ENCODE peak calls at places on chromosome 22, in six cellular contexts. J is heart right ventricle, H is uterus, X is IMR-90, R is BE2C, A is HCT116. C is an unnamed sample. For H3K4me1, the result is how much of the 10 kb centered on the place peaks cover.

GRCh38 chr22:17872491-17872890 is 98.2 kb upstream of the BID start:
- DNase-seq in A (no peak), R (no peak), X (peak), H (no peak), J (no peak), C (no peak)

GRCh38 chr22:35357883-35358621 is 22.8 kb upstream of the HMOX1 start:
- DNase-seq in R (no peak), X (peak), A (peak), H (no peak), J (no peak), C (no peak)

GRCh38 chr22:50488006-50488677 is 1.5 kb downstream of the MIOX start:
- DNase-seq in J (no peak), R (no peak), A (no peak), H (no peak), X (no peak), C (no peak)

GRCh38 chr22:45997077-45997774 is 20.3 kb upstream of the WNT7B start:
- DNase-seq in A (no peak), R (peak), X (peak), H (peak), J (peak), C (peak)

GRCh38 chr22:20062766-20063083 is 17.3 kb upstream of the DGCR8 start:
- DNase-seq in H (no peak), A (peak), R (no peak), J (no peak), X (peak), C (no peak)

GRCh38 chr22:19875531-19876313 is 21.0 kb upstream of the GNB1L start:
- DNase-seq in H (peak), A (no peak), J (no peak), R (no peak), X (no peak), C (no peak)

GRCh38 chr22:46417268-46417580 is 81.7 kb downstream of the TRMU start:
- DNase-seq in J (no peak), X (no peak), A (no peak), H (no peak), R (no peak), C (no peak)

GRCh38 chr22:25169278-25170031 is 30.2 kb upstream of the CRYBB3 start:
- DNase-seq in H (no peak), J (no peak), A (peak), R (no peak), X (no peak), C (no peak)

GRCh38 chr22:46381142-46381541 is 45.6 kb downstream of the TRMU start:
- DNase-seq in X (peak), J (no peak), H (no peak), R (peak), A (no peak), C (no peak)

GRCh38 chr22:32476286-32476685 is 1.7 kb downstream of the FBXO7 start:
- DNase-seq in R (no peak), X (no peak), A (no peak), H (no peak), J (no peak), C (peak)

GRCh38 chr22:44351685-44352377 is 39.1 kb upstream of the SHISAL1 start:
- DNase-seq in X (peak), H (peak), A (no peak), J (no peak), R (peak), C (peak)

GRCh38 chr22:49429066-49429465 is 398.6 kb downstream of the BRD1 start:
- DNase-seq in H (no peak), X (no peak), J (no peak), A (no peak), R (no peak), C (no peak)

GRCh38 chr22:49202226-49202625 is 625.4 kb downstream of the BRD1 start:
- DNase-seq in R (no peak), H (peak), X (no peak), A (no peak), J (no peak), C (peak)

GRCh38 chr22:32695451-32695891 is 106.0 kb upstream of the TIMP3 start:
- DNase-seq in H (no peak), R (no peak), X (peak), A (peak), J (no peak), C (peak)

GRCh38 chr22:49807780-49808708 is 19.6 kb downstream of the BRD1 start:
- DNase-seq in A (no peak), H (no peak), X (no peak), J (no peak), R (no peak), C (no peak)

GRCh38 chr22:50229370-50229769 is 15.5 kb downstream of the TUBGCP6 start:
- DNase-seq in X (no peak), R (no peak), A (no peak), H (no peak), J (no peak), C (no peak)

GRCh38 chr22:30855266-30855665 is 113.3 kb downstream of the MORC2 start:
- DNase-seq in A (no peak), X (no peak), H (no peak), J (no peak), R (no peak), C (no peak)

GRCh38 chr22:35329114-35329847 is 29.6 kb downstream of the TOM1 start:
- DNase-seq in X (no peak), A (no peak), H (no peak), J (no peak), R (no peak), C (no peak)

GRCh38 chr22:44537016-44537936 is 39.2 kb upstream of the RTL6 start:
- DNase-seq in J (no peak), X (no peak), R (no peak), H (no peak), A (no peak), C (no peak)

GRCh38 chr22:49996532-49997220 is 15.9 kb downstream of the IL17REL start:
- DNase-seq in R (peak), A (no peak), H (no peak), J (no peak), X (no peak), C (no peak)

GRCh38 chr22:19896665-19897355 is 42.1 kb upstream of the GNB1L start:
- DNase-seq in H (no peak), J (no peak), R (peak), A (no peak), X (no peak), C (no peak)

GRCh38 chr22:47192106-47192650 is 429.7 kb downstream of the TBC1D22A start:
- DNase-seq in H (no peak), A (no peak), J (no peak), R (no peak), X (no peak), C (no peak)

GRCh38 chr22:17444204-17444504 is 74.9 kb downstream of the CECR2 start:
- DNase-seq in A (no peak), J (no peak), R (no peak), X (no peak), H (no peak), C (no peak)

GRCh38 chr22:49629586-49630447 is 197.9 kb downstream of the BRD1 start:
- DNase-seq in J (no peak), H (no peak), X (no peak), R (no peak), A (no peak), C (no peak)

GRCh38 chr22:26170112-26170492 is 840 bp downstream of the SEZ6L start:
- DNase-seq in H (no peak), J (no peak), R (peak), A (no peak), X (no peak), C (no peak)

GRCh38 chr22:45212992-45213751 is 27.5 kb downstream of the KIAA0930 start:
- DNase-seq in R (peak), J (peak), X (peak), H (peak), A (no peak), C (peak)

GRCh38 chr22:46051646-46052045 is 74.7 kb upstream of the WNT7B start:
- DNase-seq in R (peak), A (no peak), X (no peak), H (no peak), J (no peak), C (no peak)

GRCh38 chr22:25334091-25334490 is 114.7 kb downstream of the CRYBB2 start:
- DNase-seq in R (peak), H (no peak), X (peak), A (peak), J (peak), C (peak)

GRCh38 chr22:32475428-32476010 is 908 bp downstream of the FBXO7 start:
- DNase-seq in J (peak), H (peak), X (no peak), R (peak), A (peak), C (no peak)

GRCh38 chr22:25509391-25509791 is 55.1 kb upstream of the GRK3 start:
- DNase-seq in A (no peak), R (no peak), J (no peak), H (peak), X (peak), C (no peak)

GRCh38 chr22:25495286-25495685 is 69.2 kb upstream of the GRK3 start:
- DNase-seq in J (no peak), A (no peak), R (peak), X (peak), H (no peak), C (no peak)

GRCh38 chr22:27749597-27750225 is 51.8 kb downstream of the MN1 start:
- DNase-seq in A (no peak), R (no peak), X (peak), J (no peak), H (no peak), C (no peak)
- H3K4me3 ChIP-seq in A (no peak), R (no peak), X (no peak), J (no peak), H (no peak), C (no peak)

GRCh38 chr22:37195921-37196320 is 7.9 kb upstream of the C1QTNF6 start:
- DNase-seq in X (peak), R (peak), H (peak), J (no peak), A (no peak), C (no peak)
- H3K4me1 ChIP-seq in X (under half), R (under half), H (under half), J (under half), A (half or more), C (under half)

GRCh38 chr22:43262990-43263644 is 76.2 kb upstream of the TTLL12 start:
- DNase-seq in H (no peak), A (no peak), R (peak), X (no peak), J (no peak), C (no peak)

GRCh38 chr22:43260818-43261217 is 73.9 kb upstream of the TTLL12 start:
- DNase-seq in J (no peak), R (no peak), X (peak), H (no peak), A (no peak), C (no peak)

GRCh38 chr22:43267332-43267731 is 75.8 kb downstream of the SCUBE1 start:
- DNase-seq in J (no peak), A (no peak), H (no peak), R (no peak), X (no peak), C (no peak)

GRCh38 chr22:43266117-43266516 is 77.1 kb downstream of the SCUBE1 start:
- DNase-seq in R (no peak), H (no peak), X (no peak), A (no peak), J (no peak), C (no peak)

DNA sequence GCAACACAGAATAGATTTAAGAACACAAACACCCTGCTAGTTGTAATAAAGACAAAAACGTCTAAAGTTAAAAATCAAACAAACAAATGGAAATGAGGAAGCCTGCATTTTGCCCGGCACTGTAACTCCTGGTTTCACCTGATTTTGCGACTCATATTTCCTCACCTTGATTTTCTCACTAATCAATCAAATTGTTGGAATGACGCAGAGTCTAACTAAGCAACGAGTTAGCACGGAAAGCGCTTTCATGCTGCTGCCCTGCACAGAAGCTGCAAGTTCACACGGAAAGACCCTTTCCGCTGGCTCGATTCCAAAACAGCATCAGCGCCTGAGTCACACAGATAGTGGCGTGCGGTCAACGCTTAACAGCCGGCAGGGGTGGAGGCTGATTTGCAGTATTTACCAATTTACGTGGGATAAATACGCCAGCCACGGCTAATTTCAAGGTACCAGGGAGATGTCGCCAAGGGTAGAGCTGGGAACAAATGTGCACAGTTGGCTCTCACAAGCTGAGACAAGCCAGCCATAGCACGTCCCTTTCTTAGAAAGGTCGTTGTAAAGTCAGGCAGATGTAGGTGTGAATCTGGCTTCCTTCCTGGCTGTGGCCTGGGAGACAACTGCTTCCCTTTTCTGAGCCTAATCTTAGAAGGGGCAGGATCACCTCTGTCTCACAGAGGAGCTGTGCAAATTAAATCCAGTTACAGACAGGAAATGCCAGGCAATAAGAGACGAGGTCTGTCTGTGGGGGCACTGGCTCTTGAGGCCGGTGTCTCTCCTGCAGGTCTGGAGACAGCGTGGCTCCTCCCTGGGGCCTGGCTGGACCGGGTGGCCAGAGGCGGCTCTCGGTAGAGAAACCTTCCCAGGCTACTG is 76.9 kb upstream of the TTLL12 start:
- DNase-seq in R (peak), X (peak), H (peak), A (peak), J (peak), C (peak)
- H3K4me3 ChIP-seq in R (peak), X (no peak), H (no peak), A (peak), J (no peak), C (no peak)

DNA sequence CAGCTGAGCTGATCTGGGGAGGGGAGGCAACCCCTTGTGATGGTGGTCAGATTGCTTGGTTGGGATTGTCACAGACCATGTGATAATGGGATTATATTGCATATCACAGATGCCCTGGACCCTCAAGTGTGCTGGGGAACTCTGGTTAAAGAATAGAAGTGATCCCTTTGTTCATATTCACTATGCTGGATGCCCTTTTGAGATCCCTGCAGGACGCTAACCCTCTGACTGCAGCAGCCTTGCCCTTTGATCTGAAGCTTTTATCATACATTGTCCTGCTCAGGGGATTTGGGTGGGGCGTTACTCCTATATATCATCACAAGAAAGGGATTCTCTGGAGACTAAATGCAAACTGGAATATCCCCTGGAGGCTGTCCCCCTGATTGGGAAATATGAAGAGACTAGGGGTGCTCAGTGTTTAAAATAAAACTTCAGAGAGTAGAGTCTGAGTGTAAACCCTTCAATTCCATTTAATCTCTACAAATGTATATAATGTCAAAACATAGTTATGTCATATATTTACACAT is 77.0 kb upstream of the TOP3B start:
- DNase-seq in X (no peak), R (no peak), J (no peak), H (no peak), A (no peak), C (no peak)
- H3K4me1 ChIP-seq in X (under half), R (under half), J (under half), H (under half), A (under half), C (under half)

DNA sequence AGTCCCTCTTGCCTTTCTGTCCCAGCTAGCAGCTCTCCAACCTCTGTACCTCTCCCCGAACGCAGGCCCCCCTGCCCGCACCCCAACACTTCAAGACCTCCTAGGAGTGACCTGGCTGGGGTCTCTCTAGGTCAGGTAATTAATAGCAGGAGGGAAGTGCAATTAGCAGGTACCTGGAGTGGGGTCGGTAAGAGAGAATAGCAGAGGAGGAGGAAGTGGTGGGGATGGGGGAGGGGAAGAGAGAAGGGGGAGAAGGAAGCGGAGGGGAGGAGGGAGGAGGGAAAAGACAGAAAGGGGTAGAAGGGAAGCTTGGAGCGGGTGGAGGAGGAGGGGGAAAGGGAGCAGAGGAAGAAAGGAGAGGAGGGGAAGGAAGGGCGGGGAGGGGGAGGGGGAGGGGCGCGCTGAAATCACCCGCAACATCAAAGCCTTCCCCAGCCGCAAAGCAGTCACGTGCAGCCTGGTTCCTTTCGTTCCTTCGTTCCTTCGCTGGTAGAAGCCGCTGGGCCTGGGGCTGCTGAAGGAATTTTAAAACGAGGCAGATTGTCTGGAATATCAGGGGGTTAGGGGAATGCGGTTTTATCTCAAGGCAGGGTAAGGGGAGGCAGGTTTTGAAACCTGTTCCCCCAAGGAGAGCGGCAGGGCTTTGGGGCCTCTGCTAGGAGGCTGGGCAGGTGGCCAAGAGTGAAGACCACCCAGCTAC is 29.3 kb upstream of the TCF20 start:
- DNase-seq in J (no peak), X (no peak), A (no peak), H (no peak), R (no peak), C (no peak)
- H3K4me3 ChIP-seq in J (peak), X (no peak), A (no peak), H (no peak), R (no peak), C (no peak)

GRCh38 chr22:39345231-39345630 is 4.6 kb upstream of the SYNGR1 start:
- DNase-seq in A (no peak), H (no peak), J (no peak), R (no peak), X (no peak), C (no peak)

GRCh38 chr22:39341179-39341578 is 8.6 kb upstream of the SYNGR1 start:
- DNase-seq in H (no peak), R (no peak), X (no peak), J (no peak), A (no peak), C (no peak)

GRCh38 chr22:39348909-39349505 is 784 bp upstream of the SYNGR1 start:
- DNase-seq in X (no peak), J (no peak), A (no peak), H (peak), R (peak), C (no peak)

GRCh38 chr22:39343259-39344045 is 6.3 kb upstream of the SYNGR1 start:
- DNase-seq in A (peak), R (peak), H (peak), J (no peak), X (peak), C (peak)

GRCh38 chr22:39344046-39344390 is 5.8 kb upstream of the SYNGR1 start:
- DNase-seq in R (no peak), A (no peak), J (no peak), X (no peak), H (no peak), C (no peak)
- H3K4me1 ChIP-seq in R (under half), A (under half), J (under half), X (under half), H (under half), C (under half)

GRCh38 chr22:29606320-29606719 is 2.9 kb downstream of the NF2 start:
- DNase-seq in A (no peak), H (no peak), X (no peak), R (no peak), J (no peak), C (no peak)

GRCh38 chr22:29609139-29609538 is 5.7 kb downstream of the NF2 start:
- DNase-seq in J (no peak), H (no peak), R (no peak), A (no peak), X (no peak), C (no peak)

GRCh38 chr22:29607426-29607825 is 4.0 kb downstream of the NF2 start:
- DNase-seq in A (no peak), X (no peak), J (no peak), R (no peak), H (no peak), C (no peak)

GRCh38 chr22:29603358-29604191 is at the start of gene NF2:
- DNase-seq in A (peak), H (peak), R (peak), J (peak), X (peak), C (peak)

DNA sequence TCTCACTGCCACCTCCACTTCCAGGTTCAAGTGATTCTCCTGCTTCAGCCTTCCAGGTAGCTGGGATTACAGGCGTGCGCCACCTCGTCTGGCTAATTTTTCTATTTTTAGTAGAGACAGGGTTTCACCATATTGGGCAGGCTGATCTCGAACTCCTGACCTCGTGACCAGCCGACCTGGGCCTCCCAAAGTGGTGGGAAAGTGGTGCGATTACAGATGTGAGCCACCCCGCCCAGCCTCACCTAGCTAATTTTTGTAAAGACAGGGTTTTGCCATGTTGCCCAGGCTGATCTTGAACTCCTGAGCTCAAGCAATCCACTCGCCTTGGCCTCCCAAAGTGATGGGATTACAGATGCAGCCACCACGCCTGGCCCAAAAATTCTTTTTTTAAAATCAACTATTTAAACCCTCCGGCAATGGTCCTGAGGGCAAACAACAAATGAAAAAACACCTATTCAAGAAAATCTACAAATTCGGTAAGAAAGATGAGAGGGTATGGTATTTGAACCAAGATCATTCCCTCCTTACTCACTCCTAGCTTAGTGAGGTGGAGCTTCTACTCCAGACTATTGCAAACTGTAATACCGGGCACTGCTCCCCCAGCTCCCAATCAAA is 1.9 kb downstream of the NF2 start:
- DNase-seq in R (no peak), J (no peak), X (no peak), A (no peak), H (no peak), C (no peak)
- H3K4me3 ChIP-seq in R (no peak), J (no peak), X (peak), A (peak), H (no peak), C (peak)